ENCODE peak calls at places on chromosomes 11 and 22, in eight cellular contexts. One of them, this sample, is unnamed.

GRCh38 chr22:49712195-49712791 is 115.4 kb downstream of the BRD1 start:
- DNase-seq in choroid plexus epithelial cell: no peak
- DNase-seq in cardiac fibroblast: peak
- DNase-seq in HFF-Myc: no peak
- DNase-seq in hepatocyte: peak
- DNase-seq in astrocyte of the spinal cord: no peak
- DNase-seq in endothelial cell: peak
- DNase-seq in HepG2: no peak
- DNase-seq in this sample: no peak

GRCh38 chr22:19448076-19448607 is 631 bp upstream of the C22orf39 start:
- DNase-seq in choroid plexus epithelial cell: peak
- DNase-seq in cardiac fibroblast: peak
- DNase-seq in HFF-Myc: no peak
- DNase-seq in hepatocyte: peak
- DNase-seq in astrocyte of the spinal cord: peak
- DNase-seq in endothelial cell: peak
- DNase-seq in HepG2: peak
- DNase-seq in this sample: no peak

GRCh38 chr11:1341928-1342524 is 32.6 kb upstream of the TOLLIP start:
- DNase-seq in choroid plexus epithelial cell: peak
- DNase-seq in cardiac fibroblast: peak
- DNase-seq in HFF-Myc: peak
- DNase-seq in hepatocyte: no peak
- DNase-seq in astrocyte of the spinal cord: no peak
- DNase-seq in endothelial cell: no peak
- DNase-seq in HepG2: no peak
- DNase-seq in this sample: no peak

GRCh38 chr11:124867700-124868099 is 2.5 kb downstream of the ROBO3 start:
- DNase-seq in choroid plexus epithelial cell: peak
- DNase-seq in cardiac fibroblast: peak
- DNase-seq in HFF-Myc: no peak
- DNase-seq in hepatocyte: peak
- DNase-seq in astrocyte of the spinal cord: peak
- DNase-seq in endothelial cell: no peak
- DNase-seq in HepG2: peak
- DNase-seq in this sample: no peak

GRCh38 chr11:25970726-25971508 is 361.0 kb upstream of the ANO3 start:
- DNase-seq in choroid plexus epithelial cell: peak
- DNase-seq in cardiac fibroblast: no peak
- DNase-seq in HFF-Myc: no peak
- DNase-seq in hepatocyte: no peak
- DNase-seq in astrocyte of the spinal cord: no peak
- DNase-seq in endothelial cell: no peak
- DNase-seq in HepG2: no peak
- DNase-seq in this sample: no peak

GRCh38 chr11:67016550-67016949 is 6.4 kb upstream of the SYT12 start:
- DNase-seq in choroid plexus epithelial cell: no peak
- DNase-seq in cardiac fibroblast: no peak
- DNase-seq in HFF-Myc: no peak
- DNase-seq in hepatocyte: no peak
- DNase-seq in astrocyte of the spinal cord: no peak
- DNase-seq in endothelial cell: no peak
- DNase-seq in HepG2: no peak
- DNase-seq in this sample: no peak

GRCh38 chr11:119486691-119487259 is 63.8 kb upstream of the THY1 start:
- DNase-seq in choroid plexus epithelial cell: no peak
- DNase-seq in cardiac fibroblast: no peak
- DNase-seq in HFF-Myc: no peak
- DNase-seq in hepatocyte: no peak
- DNase-seq in astrocyte of the spinal cord: no peak
- DNase-seq in endothelial cell: no peak
- DNase-seq in HepG2: no peak
- DNase-seq in this sample: peak

GRCh38 chr22:29870574-29870973 is 12.4 kb upstream of the MTMR3 start:
- DNase-seq in choroid plexus epithelial cell: peak
- DNase-seq in cardiac fibroblast: no peak
- DNase-seq in HFF-Myc: no peak
- DNase-seq in hepatocyte: no peak
- DNase-seq in astrocyte of the spinal cord: no peak
- DNase-seq in endothelial cell: no peak
- DNase-seq in HepG2: no peak
- DNase-seq in this sample: no peak

GRCh38 chr11:94948070-94948617 is 25.2 kb downstream of the CWC15 start:
- DNase-seq in choroid plexus epithelial cell: peak
- DNase-seq in cardiac fibroblast: peak
- DNase-seq in HFF-Myc: no peak
- DNase-seq in hepatocyte: no peak
- DNase-seq in astrocyte of the spinal cord: peak
- DNase-seq in endothelial cell: no peak
- DNase-seq in HepG2: no peak
- DNase-seq in this sample: no peak

GRCh38 chr22:44777364-44777756 is 25.0 kb downstream of the ARHGAP8 start:
- DNase-seq in choroid plexus epithelial cell: no peak
- DNase-seq in cardiac fibroblast: no peak
- DNase-seq in HFF-Myc: no peak
- DNase-seq in hepatocyte: no peak
- DNase-seq in astrocyte of the spinal cord: no peak
- DNase-seq in endothelial cell: no peak
- DNase-seq in HepG2: no peak
- DNase-seq in this sample: no peak

GRCh38 chr11:94553938-94554337 is 10.2 kb downstream of the FUT4 start:
- DNase-seq in choroid plexus epithelial cell: peak
- DNase-seq in cardiac fibroblast: no peak
- DNase-seq in HFF-Myc: peak
- DNase-seq in hepatocyte: peak
- DNase-seq in astrocyte of the spinal cord: peak
- DNase-seq in endothelial cell: no peak
- DNase-seq in HepG2: no peak
- DNase-seq in this sample: no peak

GRCh38 chr22:36563001-36563400 is 34.0 kb upstream of the EIF3D start:
- DNase-seq in choroid plexus epithelial cell: no peak
- DNase-seq in cardiac fibroblast: no peak
- DNase-seq in HFF-Myc: no peak
- DNase-seq in hepatocyte: no peak
- DNase-seq in astrocyte of the spinal cord: no peak
- DNase-seq in endothelial cell: no peak
- DNase-seq in HepG2: no peak
- DNase-seq in this sample: no peak

GRCh38 chr11:118820412-118821357 is 29.7 kb upstream of the DDX6 start:
- DNase-seq in choroid plexus epithelial cell: no peak
- DNase-seq in cardiac fibroblast: peak
- DNase-seq in HFF-Myc: no peak
- DNase-seq in hepatocyte: peak
- DNase-seq in astrocyte of the spinal cord: peak
- DNase-seq in endothelial cell: no peak
- DNase-seq in HepG2: no peak
- DNase-seq in this sample: no peak

GRCh38 chr11:64140101-64140500 is 25.8 kb downstream of the MACROD1 start:
- DNase-seq in choroid plexus epithelial cell: no peak
- DNase-seq in cardiac fibroblast: no peak
- DNase-seq in HFF-Myc: no peak
- DNase-seq in hepatocyte: no peak
- DNase-seq in astrocyte of the spinal cord: no peak
- DNase-seq in endothelial cell: no peak
- DNase-seq in HepG2: no peak
- DNase-seq in this sample: no peak

GRCh38 chr11:19546325-19546724 is 166.3 kb upstream of the NAV2 start:
- DNase-seq in choroid plexus epithelial cell: peak
- DNase-seq in cardiac fibroblast: peak
- DNase-seq in HFF-Myc: no peak
- DNase-seq in hepatocyte: no peak
- DNase-seq in astrocyte of the spinal cord: no peak
- DNase-seq in endothelial cell: no peak
- DNase-seq in HepG2: no peak
- DNase-seq in this sample: no peak

GRCh38 chr11:70799386-70799785 is 401.1 kb downstream of the CTTN start:
- DNase-seq in choroid plexus epithelial cell: peak
- DNase-seq in cardiac fibroblast: peak
- DNase-seq in HFF-Myc: no peak
- DNase-seq in hepatocyte: no peak
- DNase-seq in astrocyte of the spinal cord: peak
- DNase-seq in endothelial cell: no peak
- DNase-seq in HepG2: no peak
- DNase-seq in this sample: no peak

GRCh38 chr11:116778556-116778955 is 5.8 kb upstream of the BUD13 start:
- DNase-seq in choroid plexus epithelial cell: no peak
- DNase-seq in cardiac fibroblast: no peak
- DNase-seq in HFF-Myc: no peak
- DNase-seq in hepatocyte: no peak
- DNase-seq in astrocyte of the spinal cord: no peak
- DNase-seq in endothelial cell: no peak
- DNase-seq in HepG2: no peak
- DNase-seq in this sample: no peak

DNA sequence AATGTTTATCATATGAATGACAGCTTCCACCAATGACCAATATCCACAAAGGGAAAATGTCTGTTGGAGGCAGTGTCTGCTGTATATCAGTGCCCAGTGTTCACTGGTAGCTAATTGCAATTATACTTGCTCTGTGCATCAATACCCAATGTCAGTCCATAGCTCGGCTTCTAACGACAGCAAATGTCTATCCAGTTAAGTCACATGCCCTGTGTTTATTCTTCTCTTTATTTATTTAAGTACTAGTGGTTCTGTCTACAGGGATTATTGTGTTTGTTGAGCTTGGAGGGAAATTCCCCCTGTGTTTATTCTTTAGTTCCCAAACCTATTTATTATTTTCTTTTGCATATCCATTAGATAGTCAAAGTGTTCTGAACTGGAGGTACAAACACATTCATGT is 18.6 kb downstream of the TSKU start:
- DNase-seq in choroid plexus epithelial cell: no peak
- DNase-seq in cardiac fibroblast: no peak
- DNase-seq in HFF-Myc: no peak
- DNase-seq in hepatocyte: no peak
- DNase-seq in astrocyte of the spinal cord: no peak
- DNase-seq in endothelial cell: no peak
- DNase-seq in HepG2: peak
- DNase-seq in this sample: no peak
- TF ChIP-seq CTCF in choroid plexus epithelial cell: no peak
- TF ChIP-seq CTCF in cardiac fibroblast: no peak
- TF ChIP-seq CTCF in HFF-Myc: no peak
- TF ChIP-seq CTCF in hepatocyte: no peak
- TF ChIP-seq CTCF in astrocyte of the spinal cord: no peak
- TF ChIP-seq CTCF in endothelial cell: no peak
- TF ChIP-seq CTCF in HepG2: no peak
- TF ChIP-seq CTCF in this sample: no peak

DNA sequence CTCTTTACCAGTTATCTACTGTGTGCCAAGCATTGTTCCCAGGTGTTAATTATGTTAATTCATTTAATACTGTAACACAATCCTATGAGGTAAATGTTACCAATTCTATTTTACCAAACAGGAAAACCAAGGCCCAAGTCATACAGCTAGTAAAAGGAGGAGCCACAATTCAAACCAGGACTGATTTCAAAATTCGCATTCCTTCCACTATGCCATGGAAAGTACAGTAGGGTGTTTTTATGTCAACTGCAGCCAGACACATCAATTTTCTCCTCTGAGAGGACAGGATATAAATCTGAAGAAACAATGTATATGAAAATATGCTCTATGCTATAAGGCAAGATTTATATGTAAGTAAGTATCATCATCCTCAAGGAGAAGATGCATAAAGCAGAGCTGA is 104.3 kb downstream of the RPL27A start:
- DNase-seq in choroid plexus epithelial cell: peak
- DNase-seq in cardiac fibroblast: peak
- DNase-seq in HFF-Myc: no peak
- DNase-seq in hepatocyte: no peak
- DNase-seq in astrocyte of the spinal cord: no peak
- DNase-seq in endothelial cell: no peak
- DNase-seq in HepG2: no peak
- DNase-seq in this sample: no peak
- TF ChIP-seq CTCF in choroid plexus epithelial cell: peak
- TF ChIP-seq CTCF in cardiac fibroblast: no peak
- TF ChIP-seq CTCF in HFF-Myc: no peak
- TF ChIP-seq CTCF in hepatocyte: peak
- TF ChIP-seq CTCF in astrocyte of the spinal cord: no peak
- TF ChIP-seq CTCF in endothelial cell: no peak
- TF ChIP-seq CTCF in HepG2: no peak
- TF ChIP-seq CTCF in this sample: peak

DNA sequence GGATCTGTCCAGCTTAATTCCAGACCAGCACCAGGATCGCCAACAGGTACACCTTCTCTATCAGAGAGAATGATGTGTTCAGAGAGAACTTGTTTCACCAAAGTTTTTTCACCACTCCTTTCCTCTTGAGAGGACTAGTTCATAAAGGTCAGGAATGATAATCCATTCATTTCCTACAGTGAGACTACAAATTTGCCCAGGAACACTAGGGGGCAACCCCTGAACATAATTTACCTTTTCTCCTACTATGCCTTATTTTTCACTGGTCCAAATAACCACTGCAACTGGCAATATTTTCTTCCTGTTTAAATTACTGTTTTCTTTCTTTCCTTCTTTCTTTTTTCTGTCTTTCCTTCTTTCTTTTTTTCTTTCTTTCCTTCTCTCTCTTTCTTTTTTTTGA is 22.5 kb downstream of the CAVIN3 start:
- DNase-seq in choroid plexus epithelial cell: peak
- DNase-seq in cardiac fibroblast: no peak
- DNase-seq in HFF-Myc: no peak
- DNase-seq in hepatocyte: no peak
- DNase-seq in astrocyte of the spinal cord: no peak
- DNase-seq in endothelial cell: no peak
- DNase-seq in HepG2: no peak
- DNase-seq in this sample: no peak
- TF ChIP-seq CTCF in choroid plexus epithelial cell: peak
- TF ChIP-seq CTCF in cardiac fibroblast: peak
- TF ChIP-seq CTCF in HFF-Myc: peak
- TF ChIP-seq CTCF in hepatocyte: peak
- TF ChIP-seq CTCF in astrocyte of the spinal cord: peak
- TF ChIP-seq CTCF in endothelial cell: peak
- TF ChIP-seq CTCF in HepG2: peak
- TF ChIP-seq CTCF in this sample: peak

GRCh38 chr11:6705905-6706535 is 22.9 kb upstream of the MRPL17 start:
- DNase-seq in choroid plexus epithelial cell: peak
- DNase-seq in cardiac fibroblast: peak
- DNase-seq in HFF-Myc: no peak
- DNase-seq in hepatocyte: peak
- DNase-seq in astrocyte of the spinal cord: peak
- DNase-seq in endothelial cell: peak
- DNase-seq in HepG2: peak
- DNase-seq in this sample: peak

DNA sequence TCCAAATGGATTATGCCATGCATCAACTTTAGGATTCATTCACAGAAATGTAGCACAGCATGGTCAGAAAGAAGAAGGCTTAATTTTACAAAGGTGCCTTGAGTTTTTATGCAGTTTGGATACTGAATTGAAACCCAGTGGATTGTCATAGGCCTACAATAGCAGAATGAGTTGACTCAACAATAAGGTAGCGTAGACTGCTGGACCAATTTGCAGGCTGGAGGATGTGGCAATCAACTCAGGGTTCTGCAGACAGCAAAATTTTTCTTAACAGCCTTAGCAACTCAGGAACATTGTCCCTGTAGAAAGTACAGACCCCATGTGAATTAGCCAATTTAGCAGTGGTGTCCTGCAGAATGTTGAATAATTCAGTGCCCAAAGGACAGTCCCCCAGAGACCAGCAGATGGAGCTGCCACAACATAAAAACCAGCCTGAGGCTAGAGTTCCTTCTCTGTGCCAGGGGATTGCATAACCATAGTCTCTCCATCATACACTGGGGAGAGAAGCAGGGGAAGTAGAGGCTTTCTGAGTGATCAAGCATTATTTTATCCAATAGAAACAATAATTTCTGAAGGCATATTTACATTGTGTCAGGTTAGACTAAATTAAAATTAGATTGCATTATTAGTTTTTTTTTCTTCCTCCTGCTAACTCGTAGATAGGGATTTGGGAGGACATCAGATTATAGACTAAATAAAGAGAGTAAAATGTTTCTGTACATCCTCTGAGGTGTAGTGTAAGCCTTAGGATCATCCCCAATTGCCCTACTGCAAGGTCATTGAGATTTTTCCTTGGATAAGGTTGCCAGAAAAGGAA is 20.3 kb upstream of the MRPL17 start:
- DNase-seq in choroid plexus epithelial cell: peak
- DNase-seq in cardiac fibroblast: peak
- DNase-seq in HFF-Myc: no peak
- DNase-seq in hepatocyte: peak
- DNase-seq in astrocyte of the spinal cord: peak
- DNase-seq in endothelial cell: peak
- DNase-seq in HepG2: peak
- DNase-seq in this sample: peak
- TF ChIP-seq CTCF in choroid plexus epithelial cell: peak
- TF ChIP-seq CTCF in cardiac fibroblast: peak
- TF ChIP-seq CTCF in HFF-Myc: peak
- TF ChIP-seq CTCF in hepatocyte: peak
- TF ChIP-seq CTCF in astrocyte of the spinal cord: peak
- TF ChIP-seq CTCF in endothelial cell: peak
- TF ChIP-seq CTCF in HepG2: peak
- TF ChIP-seq CTCF in this sample: peak